ENCODE peak calls at places on chromosome 3, in four cellular contexts. H is brain microvascular endothelial cell, R is colonic mucosa, E is ovary. N is an unnamed sample.

GRCh38 chr3:23726811-23727548 is 78.8 kb upstream of the UBE2E1 start:
- DNase-seq in R (no peak), H (no peak), E (no peak), N (no peak)

GRCh38 chr3:60453326-60453725 is 797.9 kb downstream of the FHIT start:
- DNase-seq in H (no peak), R (no peak), E (no peak), N (no peak)

GRCh38 chr3:130950641-130951040 is 56.8 kb downstream of the ATP2C1 start:
- DNase-seq in H (peak; percentile 46), E (no peak), R (no peak), N (no peak)

GRCh38 chr3:189108032-189108431 is 63.7 kb upstream of the TPRG1 start:
- DNase-seq in H (no peak), E (no peak), R (no peak), N (no peak)

GRCh38 chr3:133568294-133569014 is 5.0 kb upstream of the CDV3 start:
- DNase-seq in H (peak; percentile 84), R (no peak), E (no peak), N (peak; percentile 95)

GRCh38 chr3:177053107-177053506 is 144.2 kb downstream of the TBL1XR1 start:
- DNase-seq in R (no peak), H (no peak), E (no peak), N (no peak)

GRCh38 chr3:168443967-168444366 is 348.2 kb upstream of the GOLIM4 start:
- DNase-seq in H (no peak), R (no peak), E (no peak), N (no peak)

GRCh38 chr3:126130081-126130855 is 46.3 kb upstream of the SLC41A3 start:
- DNase-seq in R (peak; percentile 32), E (peak; percentile 15), H (no peak), N (no peak)

GRCh38 chr3:73502609-73503560 is 121.9 kb downstream of the PDZRN3 start:
- DNase-seq in E (peak; percentile 86), H (peak; percentile 66), R (peak; percentile 67), N (peak; percentile 73)

GRCh38 chr3:189282751-189283150 is 111.0 kb downstream of the TPRG1 start:
- DNase-seq in H (no peak), R (no peak), E (no peak), N (no peak)

GRCh38 chr3:120471643-120472042 is 20.9 kb upstream of the FSTL1 start:
- DNase-seq in E (no peak), H (peak; percentile 52), R (no peak), N (peak; percentile 62)

GRCh38 chr3:197406266-197406665 is 107.9 kb upstream of the DLG1 start:
- DNase-seq in E (peak; percentile 30), H (no peak), R (no peak), N (no peak)

GRCh38 chr3:127788436-127788835 is 33.9 kb downstream of the MGLL start:
- DNase-seq in E (no peak), R (no peak), H (no peak), N (no peak)

GRCh38 chr3:63661242-63661641 is 8.8 kb downstream of the SNTN start:
- DNase-seq in R (no peak), H (peak; percentile 24), E (no peak), N (no peak)

GRCh38 chr3:126119008-126119675 is 35.2 kb upstream of the SLC41A3 start:
- DNase-seq in R (peak; percentile 29), E (peak; percentile 5), H (no peak), N (no peak)

GRCh38 chr3:191362524-191363090 is 32.3 kb upstream of the UTS2B start:
- DNase-seq in R (no peak), E (no peak), H (no peak), N (no peak)

GRCh38 chr3:165125836-165126235 is 47.5 kb upstream of the SI start:
- DNase-seq in R (no peak), E (no peak), H (no peak), N (no peak)

GRCh38 chr3:10434144-10434937 is 71.0 kb downstream of the ATP2B2 start:
- DNase-seq in E (no peak), H (no peak), R (no peak), N (no peak)

GRCh38 chr3:76403556-76403955 is 618.2 kb upstream of the ZNF717 start:
- DNase-seq in H (peak; percentile 27), E (no peak), R (no peak), N (no peak)

GRCh38 chr3:159637895-159638542 is 350.6 kb upstream of the IL12A start:
- DNase-seq in R (no peak), E (no peak), H (no peak), N (peak; percentile 47)

GRCh38 chr3:124834723-124835718 is 52.1 kb downstream of the ITGB5 start:
- DNase-seq in R (peak; percentile 80), E (peak; percentile 61), H (peak; percentile 89), N (no peak)

GRCh38 chr3:156010829-156011228 is 109.5 kb upstream of the KCNAB1 start:
- DNase-seq in R (no peak), H (no peak), E (no peak), N (no peak)

GRCh38 chr3:153052096-153052460 is 109.9 kb upstream of the RAP2B start:
- DNase-seq in H (peak; percentile 95), E (no peak), R (peak; percentile 54), N (peak; percentile 92)

GRCh38 chr3:107988464-107989156 is 102.2 kb downstream of the CD47 start:
- DNase-seq in E (no peak), R (peak; percentile 85), H (peak; percentile 44), N (peak; percentile 39)

GRCh38 chr3:11634081-11634635 is 9.6 kb downstream of the VGLL4 start:
- DNase-seq in R (no peak), E (no peak), H (no peak), N (no peak)

GRCh38 chr3:52800079-52800478 is 5.5 kb downstream of the ITIH3 start:
- DNase-seq in E (no peak), R (no peak), H (no peak), N (no peak)

GRCh38 chr3:52798376-52798977 is 3.9 kb downstream of the ITIH3 start:
- DNase-seq in H (no peak), E (no peak), R (no peak), N (no peak)

GRCh38 chr3:52796411-52796810 is 1.8 kb downstream of the ITIH3 start:
- DNase-seq in H (no peak), R (no peak), E (no peak), N (no peak)

GRCh38 chr3:52801839-52802238 is 7.2 kb downstream of the ITIH3 start:
- DNase-seq in H (no peak), E (no peak), R (no peak), N (no peak)

GRCh38 chr3:52798978-52799476 is 4.4 kb downstream of the ITIH3 start:
- DNase-seq in E (no peak), H (no peak), R (peak; percentile 27), N (no peak)
- TF ChIP-seq CTCF in E (no peak), H (peak; percentile 71), R (peak; percentile 35), N (peak; percentile 74)

GRCh38 chr3:96813134-96813819 is 1.1 kb upstream of the EPHA6 start:
- DNase-seq in R (peak; percentile 67), H (peak; percentile 32), E (peak; percentile 75), N (peak; percentile 29)
- TF ChIP-seq CTCF in R (peak; percentile 36), H (peak; percentile 77), E (peak; percentile 33), N (peak; percentile 71)

DNA sequence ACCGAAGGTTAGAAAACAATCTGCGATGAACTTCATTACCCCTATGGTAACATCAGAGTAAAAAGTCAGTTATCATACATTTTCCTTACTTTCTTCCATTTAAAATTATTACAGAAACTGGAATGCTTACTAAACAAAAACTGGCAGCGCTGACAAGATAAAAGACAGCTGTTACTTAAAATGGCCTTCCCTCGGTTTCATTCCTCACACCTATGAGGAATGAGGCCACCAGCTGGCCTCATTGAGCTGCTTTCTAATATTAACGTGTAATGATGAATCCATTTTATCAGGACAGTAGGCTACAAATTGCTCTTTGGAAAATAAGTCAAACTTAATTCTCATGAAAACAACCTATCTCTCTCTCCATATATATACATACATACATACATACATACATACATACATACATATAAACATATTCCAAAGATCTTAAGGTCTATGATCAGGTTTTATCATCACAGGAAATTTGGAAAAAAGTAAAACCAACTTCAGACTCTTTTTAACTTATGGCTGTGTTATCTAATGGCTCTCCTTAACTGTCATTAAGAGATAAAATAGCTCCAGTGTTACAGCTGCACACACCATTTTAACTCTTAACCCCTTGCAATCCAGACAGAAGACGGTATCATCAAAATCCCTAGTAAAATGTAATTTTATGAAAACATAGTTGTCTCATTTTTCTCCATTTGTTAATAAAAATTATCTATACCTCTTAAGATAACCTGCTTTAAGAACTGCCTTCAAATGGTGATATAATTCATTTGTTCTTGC is 5.2 kb downstream of the CCNL1 start:
- DNase-seq in H (no peak), R (no peak), E (no peak), N (no peak)
- TF ChIP-seq CTCF in H (no peak), R (no peak), E (no peak), N (no peak)

GRCh38 chr3:43156812-43157455 is 51.1 kb upstream of the POMGNT2 start:
- DNase-seq in H (no peak), R (no peak), E (no peak), N (no peak)

GRCh38 chr3:43152649-43153048 is 46.8 kb upstream of the POMGNT2 start:
- DNase-seq in R (no peak), H (no peak), E (no peak), N (no peak)

GRCh38 chr3:43155464-43156121 is 49.7 kb upstream of the POMGNT2 start:
- DNase-seq in E (peak; percentile 80), H (peak; percentile 78), R (peak; percentile 60), N (peak; percentile 83)

GRCh38 chr3:43155016-43155415 is 49.1 kb upstream of the POMGNT2 start:
- DNase-seq in E (no peak), R (no peak), H (no peak), N (no peak)

DNA sequence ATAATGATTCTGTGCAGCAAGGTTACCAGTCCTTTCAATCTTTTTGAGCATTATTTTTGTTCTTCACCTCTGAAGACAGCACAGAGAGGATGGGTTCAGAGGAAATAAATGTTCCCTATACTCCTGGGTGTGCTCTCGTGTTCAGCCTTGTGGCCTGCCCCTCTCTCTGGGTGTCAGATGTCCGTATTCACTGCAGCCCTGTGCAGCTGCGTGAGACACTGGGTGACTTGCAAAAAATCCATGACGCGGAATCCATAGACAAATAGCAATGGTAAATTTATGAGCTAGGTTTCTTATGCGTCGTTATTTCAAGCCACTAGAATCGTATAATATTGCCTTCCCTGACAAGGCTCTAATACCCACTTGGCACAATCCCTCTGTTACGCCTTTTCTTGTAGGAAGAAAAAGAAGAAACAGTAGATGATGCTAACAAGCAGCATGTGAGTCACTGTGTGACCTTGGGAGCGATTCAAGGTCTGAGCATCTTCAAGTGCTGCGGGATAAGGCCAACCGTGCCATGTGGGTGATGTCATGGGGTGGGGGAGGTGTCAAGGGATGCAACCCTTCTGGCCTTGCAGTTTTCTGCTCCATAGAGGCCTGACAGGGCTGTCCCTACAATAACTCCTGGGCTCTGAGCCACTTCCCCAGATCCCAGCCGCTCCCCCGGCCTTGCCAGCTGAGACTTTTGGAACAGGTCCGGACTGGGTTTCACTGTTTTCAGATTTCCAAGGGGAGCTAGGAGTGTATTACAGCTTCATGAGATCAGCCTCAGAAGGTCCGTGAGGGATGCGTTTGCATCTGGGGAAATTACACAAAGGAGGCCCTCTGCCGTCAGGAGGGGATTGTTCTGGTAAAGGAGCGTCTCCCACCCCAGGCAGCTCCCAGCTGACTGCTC is 47.6 kb upstream of the POMGNT2 start:
- DNase-seq in R (peak; percentile 63), E (peak; percentile 96), H (no peak), N (peak; percentile 64)
- TF ChIP-seq CTCF in R (no peak), E (peak; percentile 65), H (no peak), N (peak; percentile 37)

N was measured in HFFc6.